ENCODE peak calls at places on chromosomes 1 and 21, in five cellular contexts. One of them, this sample, is unnamed.
A peak's percentile ranks its signal among the peaks of the same experiment; 100 is the strongest.

GRCh38 chr1:230909974-230910754 is 41.8 kb upstream of the C1orf198 start:
- DNase-seq in lower lobe of right lung: no peak
- DNase-seq in choroid plexus epithelial cell: no peak
- DNase-seq in adrenal gland: no peak
- DNase-seq in lung: no peak
- DNase-seq in this sample: peak; percentile 82

GRCh38 chr21:36433011-36433709 is 46.8 kb downstream of the CLDN14 start:
- DNase-seq in adrenal gland: no peak
- DNase-seq in lung: no peak
- DNase-seq in choroid plexus epithelial cell: no peak
- DNase-seq in lower lobe of right lung: no peak
- DNase-seq in this sample: no peak

GRCh38 chr1:243507001-243507671 is 251.3 kb downstream of the SDCCAG8 start:
- DNase-seq in adrenal gland: no peak
- DNase-seq in lower lobe of right lung: no peak
- DNase-seq in choroid plexus epithelial cell: peak; percentile 41
- DNase-seq in lung: no peak
- DNase-seq in this sample: no peak

GRCh38 chr1:194658090-194658439 is 1471.7 kb upstream of the B3GALT2 start:
- DNase-seq in lung: no peak
- DNase-seq in choroid plexus epithelial cell: peak; percentile 18
- DNase-seq in lower lobe of right lung: no peak
- DNase-seq in adrenal gland: no peak
- DNase-seq in this sample: no peak

GRCh38 chr1:23529146-23530088 is 1.6 kb downstream of the E2F2 start:
- DNase-seq in lung: no peak
- DNase-seq in choroid plexus epithelial cell: no peak
- DNase-seq in adrenal gland: no peak
- DNase-seq in lower lobe of right lung: no peak
- DNase-seq in this sample: no peak

GRCh38 chr1:219771039-219771438 is 157.3 kb downstream of the SLC30A10 start:
- DNase-seq in adrenal gland: no peak
- DNase-seq in choroid plexus epithelial cell: peak; percentile 98
- DNase-seq in lower lobe of right lung: no peak
- DNase-seq in lung: no peak
- DNase-seq in this sample: no peak

GRCh38 chr1:58652351-58653184 is 47.3 kb downstream of the MYSM1 start:
- DNase-seq in choroid plexus epithelial cell: peak; percentile 93
- DNase-seq in lower lobe of right lung: no peak
- DNase-seq in lung: peak; percentile 64
- DNase-seq in adrenal gland: peak; percentile 88
- DNase-seq in this sample: peak; percentile 74

GRCh38 chr21:45269861-45270260 is 17.8 kb downstream of the POFUT2 start:
- DNase-seq in adrenal gland: peak; percentile 45
- DNase-seq in choroid plexus epithelial cell: no peak
- DNase-seq in lung: no peak
- DNase-seq in lower lobe of right lung: no peak
- DNase-seq in this sample: peak; percentile 55

GRCh38 chr1:44678626-44679025 is 4.1 kb downstream of the ARMH1 start:
- DNase-seq in adrenal gland: no peak
- DNase-seq in lower lobe of right lung: no peak
- DNase-seq in choroid plexus epithelial cell: no peak
- DNase-seq in lung: no peak
- DNase-seq in this sample: no peak

GRCh38 chr1:55245781-55246180 is 30.6 kb upstream of the USP24 start:
- DNase-seq in choroid plexus epithelial cell: peak; percentile 12
- DNase-seq in lower lobe of right lung: no peak
- DNase-seq in adrenal gland: no peak
- DNase-seq in lung: no peak
- DNase-seq in this sample: no peak

GRCh38 chr1:15849775-15850449 is 2.4 kb downstream of the SPEN start:
- DNase-seq in adrenal gland: peak; percentile 69
- DNase-seq in choroid plexus epithelial cell: peak; percentile 46
- DNase-seq in lower lobe of right lung: no peak
- DNase-seq in lung: peak; percentile 56
- DNase-seq in this sample: peak; percentile 73

GRCh38 chr1:21779613-21780521 is 3.1 kb downstream of the USP48 start:
- DNase-seq in choroid plexus epithelial cell: no peak
- DNase-seq in lower lobe of right lung: no peak
- DNase-seq in adrenal gland: no peak
- DNase-seq in lung: no peak
- DNase-seq in this sample: no peak

GRCh38 chr1:221667504-221667903 is 74.4 kb downstream of the DUSP10 start:
- DNase-seq in lower lobe of right lung: no peak
- DNase-seq in adrenal gland: no peak
- DNase-seq in lung: no peak
- DNase-seq in choroid plexus epithelial cell: peak; percentile 89
- DNase-seq in this sample: no peak

DNA sequence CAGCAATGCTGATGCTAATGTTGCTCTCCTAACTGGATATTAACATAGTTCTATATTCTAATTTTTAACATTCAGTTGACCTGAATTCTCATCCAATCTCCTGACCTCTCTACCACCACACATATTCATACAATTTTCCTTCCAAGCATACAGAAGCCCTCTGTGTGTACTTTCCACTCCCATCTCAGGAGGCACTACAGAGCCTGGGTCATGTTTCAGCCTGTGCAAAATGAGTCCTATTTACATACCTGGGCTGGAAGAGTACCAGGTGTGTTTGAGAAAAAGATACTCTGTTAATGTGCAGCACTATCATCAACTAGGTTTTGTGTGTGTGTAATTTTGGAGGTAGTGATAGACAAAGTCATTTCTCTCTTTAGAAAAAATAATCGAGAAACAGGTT is 486.3 kb downstream of the NEGR1 start:
- DNase-seq in adrenal gland: no peak
- DNase-seq in lung: no peak
- DNase-seq in lower lobe of right lung: no peak
- DNase-seq in choroid plexus epithelial cell: no peak
- DNase-seq in this sample: no peak
- TF ChIP-seq CTCF in adrenal gland: no peak
- TF ChIP-seq CTCF in lung: no peak
- TF ChIP-seq CTCF in lower lobe of right lung: no peak
- TF ChIP-seq CTCF in choroid plexus epithelial cell: no peak
- TF ChIP-seq CTCF in this sample: no peak

DNA sequence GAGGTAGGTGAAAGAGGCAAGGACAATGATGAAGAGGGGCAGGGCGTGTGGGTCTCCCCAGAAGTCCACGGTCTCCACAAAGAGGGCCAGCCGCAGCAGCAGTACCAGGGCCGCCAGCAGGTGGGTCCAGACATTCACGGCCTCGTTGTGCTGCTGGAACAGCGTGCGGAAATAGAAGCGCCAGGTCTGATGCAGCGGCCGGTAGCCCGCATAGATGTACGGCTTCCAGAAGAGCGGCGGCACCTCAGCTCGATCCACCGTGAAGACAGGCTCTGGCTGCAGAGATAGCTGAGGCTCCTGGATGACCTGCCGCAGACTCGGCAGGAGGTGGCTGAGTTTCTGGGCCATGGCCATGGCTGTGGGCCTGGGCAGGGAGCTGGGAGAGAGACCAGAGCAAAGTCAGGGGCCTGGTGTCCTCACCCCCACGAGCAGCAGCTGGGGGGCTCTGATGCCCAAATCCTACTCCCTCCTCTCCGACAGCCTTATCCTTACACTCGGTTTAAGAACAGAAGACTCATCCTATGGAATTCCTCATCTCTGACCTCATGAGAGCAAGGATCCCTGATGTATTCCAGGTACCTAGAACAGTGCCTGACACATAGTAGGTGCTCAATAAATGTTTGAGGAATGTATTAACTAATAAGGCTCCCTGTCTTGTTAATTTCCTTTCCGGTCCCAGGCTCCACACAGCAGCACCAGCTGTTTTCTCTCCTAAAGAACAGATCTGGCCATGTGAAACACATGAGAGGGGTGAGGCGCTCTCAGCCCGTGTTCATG is 4.4 kb upstream of the AUNIP start:
- DNase-seq in adrenal gland: no peak
- DNase-seq in lung: no peak
- DNase-seq in lower lobe of right lung: no peak
- DNase-seq in choroid plexus epithelial cell: no peak
- DNase-seq in this sample: peak; percentile 45
- TF ChIP-seq CTCF in adrenal gland: no peak
- TF ChIP-seq CTCF in lung: no peak
- TF ChIP-seq CTCF in lower lobe of right lung: no peak
- TF ChIP-seq CTCF in choroid plexus epithelial cell: no peak
- TF ChIP-seq CTCF in this sample: no peak

DNA sequence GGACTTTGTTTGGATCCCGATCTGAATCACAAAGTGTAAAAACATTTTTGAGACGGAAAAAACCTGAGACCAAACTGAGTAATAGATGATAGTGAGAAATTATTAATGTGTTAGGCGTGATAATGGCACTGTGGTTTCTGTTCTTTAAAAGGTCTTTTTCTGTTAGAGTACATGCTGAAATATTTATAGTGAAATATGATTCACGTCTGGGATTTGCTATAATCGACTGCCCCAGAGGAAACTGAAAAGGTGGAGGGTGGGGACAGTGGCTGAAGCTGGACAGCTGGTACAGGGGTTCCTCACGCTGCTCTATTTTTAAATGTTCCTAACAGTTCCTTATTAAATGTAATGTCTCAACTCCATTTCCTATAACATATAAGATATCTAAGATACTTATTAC is 11.2 kb downstream of the URB1 start:
- DNase-seq in choroid plexus epithelial cell: no peak
- DNase-seq in adrenal gland: no peak
- DNase-seq in lung: no peak
- DNase-seq in lower lobe of right lung: no peak
- DNase-seq in this sample: no peak
- TF ChIP-seq CTCF in choroid plexus epithelial cell: no peak
- TF ChIP-seq CTCF in adrenal gland: no peak
- TF ChIP-seq CTCF in lung: no peak
- TF ChIP-seq CTCF in lower lobe of right lung: no peak
- TF ChIP-seq CTCF in this sample: no peak

GRCh38 chr1:40722622-40723021 is 31.1 kb downstream of the NFYC start:
- DNase-seq in lower lobe of right lung: no peak
- DNase-seq in choroid plexus epithelial cell: no peak
- DNase-seq in lung: no peak
- DNase-seq in adrenal gland: no peak
- DNase-seq in this sample: no peak
- TF ChIP-seq CTCF in lower lobe of right lung: no peak
- TF ChIP-seq CTCF in choroid plexus epithelial cell: no peak
- TF ChIP-seq CTCF in lung: no peak
- TF ChIP-seq CTCF in adrenal gland: no peak
- TF ChIP-seq CTCF in this sample: no peak

DNA sequence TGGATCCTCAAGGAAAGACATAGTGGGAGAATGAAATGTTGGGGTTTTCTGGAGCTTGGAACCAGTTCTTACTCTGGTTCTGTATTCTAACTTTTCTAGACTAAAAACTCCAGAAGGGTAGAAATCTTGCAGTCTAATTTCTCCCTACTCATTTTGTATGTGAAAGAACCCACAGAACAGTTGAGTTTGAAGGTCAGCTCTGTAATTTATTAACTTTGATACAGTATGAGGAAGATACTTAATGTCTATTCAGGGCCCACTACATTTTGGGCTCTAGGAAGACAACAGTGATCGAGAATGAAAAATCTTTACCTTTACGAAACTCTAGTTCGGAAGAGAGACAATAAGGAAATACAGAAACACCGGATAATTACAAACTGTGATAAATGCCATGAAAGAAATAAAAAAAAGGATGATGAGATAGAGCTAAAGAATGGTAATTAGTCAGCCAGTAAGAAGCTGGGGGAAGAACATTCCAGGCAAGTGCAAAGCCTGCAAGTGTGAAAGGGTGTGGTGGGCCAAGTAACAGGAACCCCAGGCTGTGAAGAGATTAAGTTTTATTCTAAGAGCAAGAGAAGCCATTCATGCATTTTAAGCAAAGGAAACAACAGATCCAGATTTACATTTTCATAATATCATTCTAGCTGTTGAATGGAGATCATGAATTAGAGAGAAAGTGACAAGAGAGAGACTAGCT is 159.9 kb upstream of the HMCN1 start:
- DNase-seq in lower lobe of right lung: no peak
- DNase-seq in choroid plexus epithelial cell: no peak
- DNase-seq in adrenal gland: no peak
- DNase-seq in lung: no peak
- DNase-seq in this sample: no peak
- TF ChIP-seq CTCF in lower lobe of right lung: no peak
- TF ChIP-seq CTCF in choroid plexus epithelial cell: no peak
- TF ChIP-seq CTCF in adrenal gland: no peak
- TF ChIP-seq CTCF in lung: no peak
- TF ChIP-seq CTCF in this sample: no peak

GRCh38 chr1:238951809-238952208 is 434.6 kb upstream of the CHRM3 start:
- DNase-seq in lung: no peak
- DNase-seq in lower lobe of right lung: no peak
- DNase-seq in choroid plexus epithelial cell: peak; percentile 57
- DNase-seq in adrenal gland: peak; percentile 58
- DNase-seq in this sample: no peak
- TF ChIP-seq CTCF in lung: peak; percentile 9
- TF ChIP-seq CTCF in lower lobe of right lung: no peak
- TF ChIP-seq CTCF in choroid plexus epithelial cell: peak; percentile 60
- TF ChIP-seq CTCF in adrenal gland: peak; percentile 39
- TF ChIP-seq CTCF in this sample: no peak

GRCh38 chr1:91546876-91547275 is 46.2 kb downstream of the CDC7 start:
- DNase-seq in choroid plexus epithelial cell: no peak
- DNase-seq in lower lobe of right lung: no peak
- DNase-seq in lung: no peak
- DNase-seq in adrenal gland: no peak
- DNase-seq in this sample: no peak
- TF ChIP-seq CTCF in choroid plexus epithelial cell: no peak
- TF ChIP-seq CTCF in lower lobe of right lung: no peak
- TF ChIP-seq CTCF in lung: no peak
- TF ChIP-seq CTCF in adrenal gland: no peak
- TF ChIP-seq CTCF in this sample: no peak